ENCODE peak calls at places on chromosomes 16 and 17, in five cellular contexts. B is epithelial cell of esophagus, A is fibroblast of lung, L is endothelial cell, X is bronchial epithelial cell. I is an unnamed sample.

GRCh38 chr17:65485388-65486299 is 75.8 kb downstream of the AXIN2 start:
- DNase-seq in B (no peak), A (peak), L (no peak), X (no peak), I (no peak)

GRCh38 chr17:34859652-34860051 is 101.6 kb downstream of the CCT6B start:
- DNase-seq in B (no peak), A (no peak), L (no peak), X (no peak), I (no peak)

GRCh38 chr17:65228734-65229390 is 91.7 kb downstream of the RGS9 start:
- DNase-seq in B (peak), A (peak), L (no peak), X (peak), I (no peak)

GRCh38 chr17:45977976-45978626 is 20.9 kb upstream of the STH start:
- DNase-seq in B (no peak), A (no peak), L (no peak), X (no peak), I (no peak)

GRCh38 chr17:50690887-50691549 is 16.7 kb downstream of the ANKRD40 start:
- DNase-seq in B (no peak), A (no peak), L (no peak), X (no peak), I (no peak)

GRCh38 chr16:69329369-69330285 is 761 bp downstream of the PDF start:
- DNase-seq in B (peak), A (peak), L (peak), X (no peak), I (peak)

GRCh38 chr16:83171396-83171795 is 544.6 kb downstream of the CDH13 start:
- DNase-seq in B (no peak), A (no peak), L (no peak), X (no peak), I (no peak)

GRCh38 chr17:32279933-32280716 is 14.5 kb downstream of the RHBDL3 start:
- DNase-seq in B (no peak), A (no peak), L (no peak), X (no peak), I (peak)

GRCh38 chr16:81701296-81701970 is 77.7 kb upstream of the PLCG2 start:
- DNase-seq in B (no peak), A (no peak), L (no peak), X (no peak), I (no peak)

GRCh38 chr17:50209133-50209471 is 7.7 kb upstream of the COL1A1 start:
- DNase-seq in B (no peak), A (no peak), L (no peak), X (no peak), I (no peak)

GRCh38 chr17:7176870-7177209 is 2.3 kb downstream of the ASGR1 start:
- DNase-seq in B (no peak), A (no peak), L (peak), X (no peak), I (peak)

GRCh38 chr17:65584604-65585521 is 23.4 kb upstream of the AXIN2 start:
- DNase-seq in B (no peak), A (no peak), L (no peak), X (no peak), I (no peak)

GRCh38 chr17:77375917-77376651 is 235.3 kb downstream of the SEC14L1 start:
- DNase-seq in B (no peak), A (peak), L (no peak), X (no peak), I (peak)

GRCh38 chr16:50762241-50762640 is 20.4 kb downstream of the CYLD start:
- DNase-seq in B (no peak), A (peak), L (no peak), X (no peak), I (no peak)

GRCh38 chr16:29982560-29983419 is 9.1 kb downstream of the TAOK2 start:
- DNase-seq in B (no peak), A (no peak), L (no peak), X (no peak), I (no peak)

GRCh38 chr17:80819422-80820164 is 172.0 kb upstream of the CHMP6 start:
- DNase-seq in B (peak), A (no peak), L (no peak), X (no peak), I (no peak)

GRCh38 chr16:4052801-4053662 is 63.2 kb downstream of the ADCY9 start:
- DNase-seq in B (peak), A (peak), L (no peak), X (peak), I (peak)

GRCh38 chr17:74513987-74514631 is 17.2 kb downstream of the CD300LB start:
- DNase-seq in B (peak), A (peak), L (peak), X (peak), I (peak)

GRCh38 chr17:78133971-78134898 is 3.7 kb downstream of the TMC8 start:
- DNase-seq in B (peak), A (peak), L (peak), X (peak), I (peak)

GRCh38 chr17:73749906-73750305 is 105.7 kb upstream of the SDK2 start:
- DNase-seq in B (no peak), A (no peak), L (no peak), X (no peak), I (no peak)

GRCh38 chr16:71467810-71468209 is 5.8 kb upstream of the ZNF23 start:
- DNase-seq in B (peak), A (peak), L (peak), X (no peak), I (no peak)

GRCh38 chr17:2075336-2076056 is 20.6 kb downstream of the HIC1 start:
- DNase-seq in B (no peak), A (peak), L (no peak), X (peak), I (no peak)

GRCh38 chr17:77470800-77471733 is 330.3 kb downstream of the SEC14L1 start:
- DNase-seq in B (peak), A (peak), L (no peak), X (peak), I (no peak)

GRCh38 chr17:65556014-65556909 is 5.2 kb downstream of the AXIN2 start:
- DNase-seq in B (peak), A (peak), L (peak), X (peak), I (peak)

GRCh38 chr17:63699638-63700527 is at the start of gene LIMD2:
- DNase-seq in B (no peak), A (peak), L (peak), X (no peak), I (peak)

GRCh38 chr17:21677911-21678310 is 14.4 kb upstream of the KCNJ18 start:
- DNase-seq in B (no peak), A (no peak), L (no peak), X (no peak), I (no peak)

GRCh38 chr16:85104821-85105391 is 7.4 kb downstream of the CIBAR2 start:
- DNase-seq in B (peak), A (no peak), L (no peak), X (no peak), I (no peak)

GRCh38 chr17:16652847-16653366 is 743 bp downstream of the ZNF624 start:
- DNase-seq in B (peak), A (peak), L (no peak), X (peak), I (no peak)

GRCh38 chr16:17238285-17239028 is 232.3 kb downstream of the XYLT1 start:
- DNase-seq in B (no peak), A (peak), L (no peak), X (no peak), I (no peak)

GRCh38 chr16:19095699-19096098 is 18.1 kb upstream of the ITPRIPL2 start:
- DNase-seq in B (peak), A (no peak), L (no peak), X (peak), I (no peak)

DNA sequence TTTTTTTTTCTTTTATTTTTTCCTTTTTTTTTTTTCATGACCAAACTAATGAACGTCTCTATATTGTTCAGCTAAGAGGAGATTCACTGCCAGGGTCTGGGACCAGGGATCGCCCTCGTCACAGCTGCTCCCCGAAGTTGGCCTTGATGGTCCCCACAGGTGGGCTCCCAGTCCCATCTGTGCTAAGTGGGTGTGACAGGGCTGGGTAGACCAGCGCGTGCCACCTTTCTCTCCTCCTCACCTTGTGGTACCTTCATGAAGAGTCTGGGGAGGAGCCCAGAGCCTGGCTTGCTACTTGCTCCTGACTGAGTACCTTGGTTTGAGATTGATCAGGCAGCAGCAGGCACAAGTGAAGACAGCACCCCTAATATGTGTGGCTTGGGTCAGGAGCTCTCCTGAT is 6.5 kb upstream of the FOXF1 start:
- DNase-seq in B (no peak), A (no peak), L (no peak), X (no peak), I (no peak)
- TF ChIP-seq CTCF in B (no peak), A (no peak), L (no peak), X (no peak), I (no peak)

DNA sequence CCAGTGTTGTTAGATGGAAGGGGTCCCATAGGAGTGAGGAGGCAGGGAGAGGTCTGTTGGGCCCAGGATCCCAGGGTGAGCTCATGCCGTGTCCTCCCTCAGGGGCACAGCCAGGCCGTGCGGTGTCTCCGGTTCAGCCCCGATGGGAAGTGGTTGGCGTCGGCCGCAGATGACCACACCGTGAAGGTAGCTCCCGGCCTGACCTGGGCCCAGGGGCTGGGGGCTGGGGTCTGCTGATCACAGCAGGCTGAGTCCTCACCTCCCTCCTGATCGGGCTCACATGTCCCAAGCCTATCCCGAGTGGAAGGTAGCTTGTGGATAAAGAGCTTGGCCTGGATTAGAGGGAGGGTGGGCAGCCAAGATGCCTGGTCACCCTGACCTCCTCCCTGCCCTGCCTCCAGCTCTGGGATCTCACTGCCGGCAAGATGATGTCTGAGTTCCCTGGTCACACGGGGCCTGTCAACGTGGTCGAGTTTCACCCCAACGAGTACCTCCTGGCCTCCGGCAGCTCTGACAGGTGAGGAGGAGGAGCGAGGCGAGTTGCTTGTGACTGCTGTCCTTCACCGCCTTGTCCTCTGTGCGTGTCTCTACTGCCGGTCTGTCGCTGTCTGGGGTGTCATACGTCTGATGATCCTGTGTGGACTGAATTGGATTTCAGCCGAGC is 16.1 kb downstream of the KATNB1 start:
- DNase-seq in B (no peak), A (no peak), L (no peak), X (no peak), I (no peak)
- TF ChIP-seq CTCF in B (no peak), A (no peak), L (no peak), X (no peak), I (no peak)

GRCh38 chr17:47848198-47848513 is 2.8 kb downstream of the SP6 start:
- DNase-seq in B (no peak), A (no peak), L (no peak), X (no peak), I (no peak)

GRCh38 chr17:47844814-47845453 is 3.9 kb upstream of the SCRN2 start:
- DNase-seq in B (no peak), A (no peak), L (no peak), X (no peak), I (no peak)

GRCh38 chr17:47847341-47848197 is 3.4 kb downstream of the SP6 start:
- DNase-seq in B (peak), A (no peak), L (no peak), X (no peak), I (peak)

GRCh38 chr17:47844230-47844629 is 3.2 kb upstream of the SCRN2 start:
- DNase-seq in B (no peak), A (no peak), L (no peak), X (no peak), I (no peak)

GRCh38 chr17:47846741-47847340 is 4.1 kb downstream of the SP6 start:
- DNase-seq in B (peak), A (no peak), L (no peak), X (no peak), I (peak)
- TF ChIP-seq CTCF in B (no peak), A (no peak), L (no peak), X (no peak), I (no peak)

DNA sequence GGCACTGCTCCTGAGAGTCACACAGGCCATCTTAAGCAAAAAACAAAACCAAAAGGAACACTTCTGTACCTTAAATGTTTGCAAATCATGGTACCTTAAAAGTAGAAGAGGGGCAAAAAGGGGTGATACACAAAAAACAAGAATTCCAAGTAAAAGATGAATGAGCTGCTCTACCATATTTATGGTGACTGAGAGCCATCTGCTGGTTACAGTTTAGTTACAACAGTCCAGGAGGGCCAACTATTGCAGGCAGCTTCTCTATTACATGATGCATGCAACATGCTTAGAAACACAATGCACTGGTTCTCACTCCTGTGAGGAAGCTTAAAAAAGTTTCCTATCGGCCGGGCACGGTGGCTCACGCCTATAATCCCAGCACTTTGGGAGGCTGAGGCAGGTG is 53.5 kb downstream of the STX8 start:
- DNase-seq in B (peak), A (peak), L (peak), X (peak), I (no peak)
- TF ChIP-seq CTCF in B (peak), A (peak), L (no peak), X (peak), I (peak)

I was measured in glutamatergic neuron.